ENCODE peak calls at places on chromosomes 4 and X, in ten cellular contexts. F, B, L, H, M, S, V, E, T and N are unnamed samples.

GRCh38 chr4:27524224-27524623 is 663.6 kb downstream of the STIM2 start:
- DNase-seq in F (no peak), B (no peak), L (no peak), H (no peak), M (no peak), S (no peak), V (no peak), E (no peak), T (no peak), N (no peak)

GRCh38 chr4:140296335-140296753 is 77.1 kb upstream of the SCOC start:
- DNase-seq in F (peak), B (no peak), L (peak), H (peak), M (no peak), S (peak), V (peak), E (peak), T (no peak), N (peak)

GRCh38 chr4:36285784-36286480 is 4.5 kb downstream of the DTHD1 start:
- DNase-seq in F (no peak), B (no peak), L (no peak), H (no peak), M (no peak), S (no peak), V (no peak), E (peak), T (no peak), N (no peak)

GRCh38 chrX:129006491-129006890 is 516.8 kb downstream of the SMARCA1 start:
- DNase-seq in F (no peak), B (no peak), L (no peak), H (no peak), M (no peak), S (no peak), V (no peak), E (no peak), T (no peak), N (no peak)

GRCh38 chr4:166724369-166724768 is 509.9 kb downstream of the SPOCK3 start:
- DNase-seq in F (no peak), B (no peak), L (no peak), H (no peak), M (no peak), S (no peak), V (no peak), E (no peak), T (no peak), N (no peak)

GRCh38 chrX:154714925-154715324 is 36.0 kb downstream of the GAB3 start:
- DNase-seq in F (peak), B (peak), L (no peak), H (no peak), M (no peak), S (no peak), V (peak), E (peak), T (no peak), N (no peak)

GRCh38 chrX:5976332-5976731 is 252.3 kb downstream of the NLGN4X start:
- DNase-seq in F (no peak), B (no peak), L (no peak), H (no peak), M (no peak), S (no peak), V (no peak), E (no peak), T (no peak), N (no peak)

GRCh38 chr4:156377036-156377700 is 423.5 kb upstream of the CTSO start:
- DNase-seq in F (no peak), B (no peak), L (no peak), H (no peak), M (no peak), S (no peak), V (no peak), E (no peak), T (no peak), N (no peak)

GRCh38 chr4:117135634-117136354 is 50.4 kb upstream of the TRAM1L1 start:
- DNase-seq in F (no peak), B (no peak), L (no peak), H (no peak), M (no peak), S (no peak), V (no peak), E (no peak), T (no peak), N (no peak)

GRCh38 chrX:18956322-18957032 is 27.4 kb downstream of the PHKA2 start:
- DNase-seq in F (no peak), B (no peak), L (no peak), H (no peak), M (no peak), S (no peak), V (no peak), E (no peak), T (no peak), N (no peak)

GRCh38 chr4:140052050-140052449 is 101.9 kb downstream of the MAML3 start:
- DNase-seq in F (peak), B (peak), L (peak), H (no peak), M (peak), S (no peak), V (peak), E (peak), T (peak), N (no peak)

GRCh38 chr4:92235741-92236140 is 68.0 kb upstream of the GRID2 start:
- DNase-seq in F (no peak), B (no peak), L (no peak), H (no peak), M (no peak), S (no peak), V (no peak), E (no peak), T (no peak), N (no peak)

GRCh38 chr4:81606796-81607550 is 135.3 kb upstream of the RASGEF1B start:
- DNase-seq in F (no peak), B (peak), L (peak), H (no peak), M (no peak), S (no peak), V (no peak), E (peak), T (peak), N (peak)

DNA sequence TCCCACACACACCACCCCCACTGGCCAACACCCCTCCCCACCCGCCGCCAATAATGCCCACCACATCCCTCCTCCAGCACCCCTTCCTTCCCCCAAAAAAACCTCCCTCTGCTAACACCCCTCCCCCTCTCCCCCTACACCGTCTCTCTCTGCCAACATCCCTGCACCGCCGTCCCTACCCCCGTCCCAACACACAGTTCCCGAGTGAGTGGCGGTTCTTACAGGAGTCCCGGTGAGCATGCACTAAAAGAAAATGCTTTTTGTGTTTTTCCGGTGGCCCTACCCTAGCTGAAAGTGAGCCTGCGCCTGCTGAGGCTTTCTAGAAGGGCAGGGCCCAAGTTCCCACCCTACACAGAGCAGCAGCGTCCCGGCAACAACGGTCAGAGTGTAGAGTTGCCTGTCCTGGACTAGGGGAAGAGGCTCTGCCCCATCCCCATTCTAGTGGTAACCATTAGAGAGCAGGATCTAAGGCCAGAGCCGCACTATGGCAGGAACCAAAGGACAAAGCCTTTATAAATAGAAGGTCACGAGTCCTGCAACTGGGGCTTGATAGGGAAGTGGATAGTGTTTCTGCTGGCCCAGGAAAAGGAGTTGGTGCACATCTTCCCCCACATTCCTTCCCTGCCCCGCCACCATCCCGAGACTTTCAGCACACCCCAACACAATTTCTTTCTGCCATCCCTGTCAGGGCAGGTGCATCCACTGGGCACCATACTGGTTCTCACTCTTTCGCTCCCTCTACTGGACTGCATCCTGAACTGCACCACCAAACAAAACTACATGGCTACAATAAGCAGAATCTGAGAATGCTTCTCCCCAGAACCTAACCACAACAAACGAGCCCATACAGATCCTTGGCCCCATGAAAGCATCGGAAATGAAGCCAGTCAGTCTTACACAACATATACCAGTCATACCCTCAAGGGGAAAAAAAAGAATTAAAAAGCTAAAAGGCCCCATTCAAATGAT is 78.1 kb upstream of the PAGE3 start:
- DNase-seq in F (peak), B (peak), L (peak), H (no peak), M (no peak), S (no peak), V (peak), E (peak), T (no peak), N (no peak)
- TF ChIP-seq CTCF in F (peak), B (peak), L (peak), H (peak), M (peak), S (no peak), V (peak), E (peak), T (peak), N (no peak)

GRCh38 chr4:150150545-150151156 is 72.4 kb downstream of the DCLK2 start:
- DNase-seq in F (no peak), B (no peak), L (peak), H (no peak), M (no peak), S (peak), V (no peak), E (no peak), T (no peak), N (no peak)
- H3K4me3 ChIP-seq in F (no peak), B (no peak), L (no peak), H (no peak), M (no peak), S (no peak), V (no peak), E (no peak), T (no peak), N (no peak)

GRCh38 chrX:119481218-119481875 is 13.1 kb downstream of the SLC25A5 start:
- DNase-seq in F (peak), B (no peak), L (no peak), H (no peak), M (peak), S (no peak), V (no peak), E (peak), T (peak), N (no peak)

GRCh38 chrX:119486745-119487144 is 18.5 kb downstream of the SLC25A5 start:
- DNase-seq in F (no peak), B (no peak), L (no peak), H (no peak), M (no peak), S (no peak), V (no peak), E (no peak), T (no peak), N (peak)

GRCh38 chrX:119482041-119482440 is 13.8 kb downstream of the SLC25A5 start:
- DNase-seq in F (no peak), B (no peak), L (no peak), H (no peak), M (no peak), S (no peak), V (no peak), E (no peak), T (no peak), N (peak)

GRCh38 chrX:119479845-119480244 is 11.6 kb downstream of the SLC25A5 start:
- DNase-seq in F (no peak), B (no peak), L (no peak), H (no peak), M (no peak), S (no peak), V (no peak), E (peak), T (peak), N (peak)

DNA sequence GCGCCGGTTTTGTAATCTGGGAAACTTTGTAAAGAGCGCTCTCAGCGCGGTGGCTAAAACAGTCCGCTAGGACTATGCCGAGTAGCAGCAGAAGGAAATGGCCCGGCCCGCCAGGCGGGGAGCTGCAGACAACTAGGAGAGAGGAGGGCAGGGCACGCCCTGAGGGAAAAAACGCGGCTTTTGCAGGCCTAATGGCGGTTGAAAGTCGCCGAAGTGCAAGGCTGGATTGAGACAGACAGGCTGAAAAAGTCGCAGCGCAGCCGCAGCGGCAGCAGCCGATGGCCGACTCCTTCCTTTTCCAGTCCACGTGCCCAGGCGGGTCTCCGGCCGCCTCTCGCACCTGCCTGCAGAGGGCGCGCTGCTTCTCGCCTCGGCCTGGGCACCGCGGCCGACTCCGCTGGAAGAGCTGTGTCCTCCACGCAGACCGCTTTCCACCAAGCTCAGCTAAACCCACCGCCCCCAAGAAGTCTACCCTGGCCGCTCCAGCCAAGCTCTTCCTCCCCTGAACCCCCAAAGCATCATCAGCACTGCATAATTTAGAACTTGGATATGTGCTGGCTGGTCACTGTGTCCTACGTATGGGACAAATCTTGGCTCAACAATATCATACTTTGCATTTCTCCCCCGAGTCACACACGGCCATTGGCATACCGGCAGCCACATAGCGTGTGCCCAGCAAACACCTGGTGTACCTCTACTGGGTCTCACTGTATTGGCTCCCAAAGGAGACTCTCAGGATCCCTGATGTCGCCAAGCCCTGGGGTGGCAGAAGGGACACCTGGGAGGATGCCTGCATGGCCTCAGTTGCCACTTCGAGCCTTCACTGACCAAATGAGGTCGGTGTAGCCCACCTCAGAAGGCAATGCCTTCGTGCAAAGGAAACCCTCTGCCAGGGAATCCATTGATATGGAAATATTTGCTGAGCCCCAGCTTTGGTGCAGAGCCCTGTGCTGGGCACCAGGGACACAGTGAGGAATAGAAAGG is 14.5 kb downstream of the SLC25A5 start:
- DNase-seq in F (peak), B (peak), L (peak), H (peak), M (peak), S (no peak), V (peak), E (peak), T (peak), N (peak)
- TF ChIP-seq POLR2A in F (no peak), B (no peak), L (no peak), H (no peak), M (no peak), S (no peak), V (no peak), E (peak), T (no peak), N (no peak)

GRCh38 chrX:23403849-23404248 is 69.2 kb downstream of the PTCHD1 start:
- DNase-seq in F (no peak), B (no peak), L (no peak), H (no peak), M (no peak), S (no peak), V (no peak), E (peak), T (no peak), N (no peak)
- TF ChIP-seq CTCF in F (no peak), B (peak), L (no peak), H (no peak), M (peak), S (no peak), V (no peak), E (no peak), T (no peak), N (no peak)

DNA sequence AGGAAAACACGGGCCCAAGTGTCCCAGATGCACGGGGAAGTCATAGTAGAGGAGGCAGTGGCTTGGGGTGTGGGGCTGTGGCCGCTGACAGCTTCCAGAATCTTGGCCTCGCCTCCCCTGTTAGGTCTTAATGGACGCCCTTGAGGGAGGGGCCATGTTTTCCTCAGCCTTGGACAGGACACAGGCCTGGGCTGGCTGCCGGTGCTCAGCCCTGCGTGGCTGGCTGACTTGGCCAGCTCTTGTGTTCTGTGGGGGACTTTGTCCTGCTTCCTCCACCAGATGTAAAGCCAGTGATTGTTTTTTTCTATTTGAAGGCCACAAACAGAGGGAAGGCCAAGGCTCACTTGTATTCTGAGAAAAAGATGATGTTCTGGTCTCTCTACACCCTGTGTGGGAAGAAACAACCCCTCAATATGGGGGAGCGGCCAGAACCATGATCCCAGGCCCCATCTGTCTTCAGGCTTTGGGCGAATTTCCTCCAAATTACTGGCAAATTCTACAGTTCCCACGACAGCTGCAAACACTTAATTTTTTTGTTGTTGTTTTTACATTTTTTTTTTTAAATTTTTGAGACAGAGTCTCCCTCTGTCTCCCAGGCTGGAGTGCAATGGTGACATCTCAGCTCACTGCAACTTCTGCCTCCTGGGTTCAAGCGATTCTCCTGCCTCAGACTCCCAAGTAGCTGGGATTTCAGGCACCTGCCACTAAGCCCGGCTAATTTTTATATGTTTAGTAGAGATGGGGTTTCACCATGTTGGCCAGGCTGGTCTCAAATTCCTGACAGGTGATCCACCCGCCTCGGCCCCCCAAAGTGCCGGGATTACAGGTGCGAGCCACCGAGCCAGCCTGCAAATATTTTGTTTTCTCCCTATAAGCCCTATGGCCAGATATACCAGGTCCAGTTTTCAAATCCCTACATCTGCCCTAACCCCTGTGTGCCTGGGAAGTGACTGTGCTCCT is 71.4 kb downstream of the HTRA3 start:
- DNase-seq in F (peak), B (no peak), L (peak), H (peak), M (no peak), S (no peak), V (peak), E (peak), T (no peak), N (peak)
- H3K4me3 ChIP-seq in F (no peak), B (no peak), L (no peak), H (no peak), M (no peak), S (no peak), V (no peak), E (no peak), T (no peak), N (no peak)

GRCh38 chrX:114272096-114272686 is 311.7 kb upstream of the HTR2C start:
- DNase-seq in F (no peak), B (no peak), L (no peak), H (no peak), M (no peak), S (no peak), V (no peak), E (no peak), T (no peak), N (no peak)
- TF ChIP-seq POLR2A in F (no peak), B (no peak), L (no peak), H (no peak), M (no peak), S (no peak), V (no peak), E (no peak), T (no peak), N (no peak)

GRCh38 chr4:90148574-90149170 is 21.5 kb downstream of the CCSER1 start:
- DNase-seq in F (no peak), B (no peak), L (no peak), H (no peak), M (no peak), S (no peak), V (no peak), E (no peak), T (no peak), N (no peak)

GRCh38 chr4:90152024-90152423 is 24.8 kb downstream of the CCSER1 start:
- DNase-seq in F (no peak), B (no peak), L (no peak), H (no peak), M (no peak), S (no peak), V (no peak), E (no peak), T (no peak), N (no peak)
- TF ChIP-seq CTCF in F (no peak), B (no peak), L (no peak), H (no peak), M (no peak), S (no peak), V (no peak), E (no peak), T (no peak), N (no peak)

DNA sequence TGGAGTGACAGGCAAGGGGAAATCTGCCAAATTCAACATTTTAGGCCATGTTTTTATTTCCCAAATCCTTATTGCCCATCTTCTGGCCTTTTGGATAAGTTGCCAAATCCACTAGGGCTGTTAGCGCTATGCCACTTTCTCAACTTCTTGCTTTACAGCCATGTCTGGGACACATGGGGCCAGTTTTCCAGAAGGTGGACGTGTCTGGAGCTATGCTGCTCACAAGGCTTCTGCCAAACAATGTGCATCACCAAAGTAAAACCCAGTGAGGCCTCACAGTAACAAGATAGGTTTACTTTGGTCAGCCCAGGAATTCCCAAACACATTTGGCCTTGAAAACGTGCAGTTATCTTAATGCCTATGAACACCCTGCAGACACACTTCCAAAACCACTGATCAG is 142.9 kb downstream of the MID1 start:
- DNase-seq in F (no peak), B (no peak), L (no peak), H (no peak), M (no peak), S (no peak), V (no peak), E (no peak), T (no peak), N (no peak)
- H3K4me3 ChIP-seq in F (no peak), B (no peak), L (no peak), H (no peak), M (no peak), S (no peak), V (no peak), E (no peak), T (no peak), N (no peak)

GRCh38 chr4:164956766-164957643 is 20.5 kb downstream of the TRIM61 start:
- DNase-seq in F (peak), B (peak), L (peak), H (peak), M (peak), S (no peak), V (peak), E (peak), T (peak), N (peak)
- TF ChIP-seq POLR2A in F (no peak), B (no peak), L (no peak), H (no peak), M (no peak), S (no peak), V (no peak), E (peak), T (no peak), N (no peak)

DNA sequence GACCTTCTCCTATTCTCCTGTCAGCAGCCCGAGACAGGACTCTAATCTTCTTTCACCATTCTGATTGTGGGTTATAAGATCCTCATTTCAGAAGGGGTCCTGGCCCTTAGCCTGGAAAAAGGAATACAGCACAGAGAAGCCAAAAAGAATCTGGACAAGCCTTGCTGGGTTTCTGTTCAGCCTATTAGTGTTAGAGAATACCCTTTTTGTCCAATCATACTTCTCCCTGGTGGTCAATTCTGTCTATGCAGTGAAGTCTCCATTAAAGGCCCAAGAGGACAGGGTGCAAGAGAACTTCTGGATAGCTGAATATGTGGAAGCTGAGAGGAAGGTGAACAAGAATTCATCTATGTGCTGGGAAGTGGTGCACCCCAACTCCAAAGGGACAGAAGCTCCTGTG is 105.7 kb upstream of the AGA start:
- DNase-seq in F (no peak), B (no peak), L (no peak), H (no peak), M (no peak), S (no peak), V (no peak), E (no peak), T (no peak), N (no peak)
- TF ChIP-seq CTCF in F (no peak), B (no peak), L (no peak), H (no peak), M (no peak), S (no peak), V (no peak), E (no peak), T (no peak), N (no peak)